ENCODE peak calls at places on chromosome 15, in ten cellular contexts. F is tibial nerve, B is body of pancreas, X is Peyer's patch, S is heart left ventricle, L is A549, A is stomach, U is H1, Z is K562, W is spleen. V is an unnamed sample. For H3K4me1, the result is how much of the 10 kb centered on the place peaks cover.

GRCh38 chr15:91126080-91126479 is 26.0 kb downstream of the SV2B start:
- DNase-seq in F (no peak), B (no peak), X (no peak), S (no peak), L (no peak), A (no peak), U (no peak), Z (no peak), W (no peak), V (no peak)

GRCh38 chr15:94324117-94324826 is 92.9 kb downstream of the MCTP2 start:
- DNase-seq in F (peak), B (peak), X (peak), S (peak), L (peak), A (peak), U (peak), Z (peak), W (no peak), V (peak)

GRCh38 chr15:80160570-80161156 is 7.9 kb downstream of the FAH start:
- DNase-seq in F (peak), B (no peak), X (peak), S (peak), L (peak), A (no peak), U (no peak), Z (peak), W (peak), V (no peak)

GRCh38 chr15:39250460-39251186 is 330.3 kb upstream of the THBS1 start:
- DNase-seq in F (no peak), B (no peak), X (no peak), S (no peak), L (no peak), A (no peak), U (no peak), Z (no peak), W (no peak), V (no peak)

GRCh38 chr15:84684092-84684491 is 26.1 kb upstream of the NMB start:
- DNase-seq in F (no peak), B (no peak), X (no peak), S (no peak), L (peak), A (no peak), U (no peak), Z (no peak), W (no peak), V (no peak)

GRCh38 chr15:85757939-85758654 is 36.6 kb downstream of the KLHL25 start:
- DNase-seq in F (no peak), B (no peak), X (no peak), S (no peak), L (no peak), A (no peak), U (no peak), Z (no peak), W (peak), V (no peak)

GRCh38 chr15:73746883-73747282 is 6.3 kb downstream of the INSYN1 start:
- DNase-seq in F (no peak), B (no peak), X (no peak), S (no peak), L (no peak), A (no peak), U (no peak), Z (no peak), W (no peak), V (no peak)

GRCh38 chr15:101139986-101140696 is 111.7 kb downstream of the CHSY1 start:
- DNase-seq in F (no peak), B (no peak), X (no peak), S (no peak), L (no peak), A (no peak), U (no peak), Z (no peak), W (peak), V (no peak)

GRCh38 chr15:35746121-35746520 is 200.2 kb upstream of the DPH6 start:
- DNase-seq in F (no peak), B (no peak), X (no peak), S (no peak), L (no peak), A (no peak), U (no peak), Z (no peak), W (no peak), V (no peak)

GRCh38 chr15:42576040-42576594 is 711 bp downstream of the STARD9 start:
- DNase-seq in F (no peak), B (no peak), X (no peak), S (no peak), L (no peak), A (no peak), U (no peak), Z (no peak), W (no peak), V (no peak)

GRCh38 chr15:78264304-78265136 is at the start of gene DNAJA4:
- DNase-seq in F (peak), B (peak), X (peak), S (peak), L (no peak), A (peak), U (no peak), Z (no peak), W (peak), V (peak)

GRCh38 chr15:32878342-32878741 is 160.5 kb downstream of the GREM1 start:
- DNase-seq in F (no peak), B (no peak), X (no peak), S (no peak), L (no peak), A (no peak), U (no peak), Z (no peak), W (no peak), V (no peak)

GRCh38 chr15:60350121-60350520 is 47.7 kb downstream of the ANXA2 start:
- DNase-seq in F (no peak), B (no peak), X (no peak), S (no peak), L (peak), A (no peak), U (no peak), Z (no peak), W (no peak), V (no peak)

GRCh38 chr15:60353245-60353940 is 44.4 kb downstream of the ANXA2 start:
- DNase-seq in F (no peak), B (no peak), X (no peak), S (no peak), L (peak), A (no peak), U (no peak), Z (no peak), W (no peak), V (no peak)

GRCh38 chr15:60355148-60355857 is 42.5 kb downstream of the ANXA2 start:
- DNase-seq in F (no peak), B (no peak), X (no peak), S (no peak), L (no peak), A (no peak), U (no peak), Z (no peak), W (no peak), V (no peak)

GRCh38 chr15:60351066-60351465 is 46.7 kb downstream of the ANXA2 start:
- DNase-seq in F (no peak), B (no peak), X (no peak), S (no peak), L (peak), A (no peak), U (no peak), Z (no peak), W (no peak), V (no peak)

DNA sequence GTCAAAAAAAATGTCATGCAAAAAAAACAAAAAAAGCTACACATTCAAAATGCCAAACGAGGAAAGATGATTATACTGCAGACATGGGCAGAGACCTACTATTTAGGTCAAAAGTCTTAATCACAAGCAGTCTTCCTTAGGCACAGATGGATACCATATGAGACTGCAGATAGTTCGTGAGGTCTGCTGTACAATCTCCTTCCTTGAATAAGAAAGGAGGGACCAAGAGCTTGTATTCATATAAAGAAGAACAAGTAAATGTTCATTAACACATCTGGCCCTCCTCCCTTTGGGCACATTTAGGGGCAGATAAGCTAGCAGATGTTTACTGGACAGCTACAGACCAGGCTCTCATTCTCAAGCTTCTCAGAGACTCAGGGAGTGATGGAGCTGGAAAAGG is 45.3 kb downstream of the ANXA2 start:
- DNase-seq in F (no peak), B (no peak), X (no peak), S (no peak), L (no peak), A (no peak), U (no peak), Z (no peak), W (no peak), V (no peak)
- TF ChIP-seq POLR2A in F (no peak), B (no peak), X (no peak), S (no peak), L (no peak), A (no peak), U (no peak), Z (no peak), W (no peak), V (no peak)

DNA sequence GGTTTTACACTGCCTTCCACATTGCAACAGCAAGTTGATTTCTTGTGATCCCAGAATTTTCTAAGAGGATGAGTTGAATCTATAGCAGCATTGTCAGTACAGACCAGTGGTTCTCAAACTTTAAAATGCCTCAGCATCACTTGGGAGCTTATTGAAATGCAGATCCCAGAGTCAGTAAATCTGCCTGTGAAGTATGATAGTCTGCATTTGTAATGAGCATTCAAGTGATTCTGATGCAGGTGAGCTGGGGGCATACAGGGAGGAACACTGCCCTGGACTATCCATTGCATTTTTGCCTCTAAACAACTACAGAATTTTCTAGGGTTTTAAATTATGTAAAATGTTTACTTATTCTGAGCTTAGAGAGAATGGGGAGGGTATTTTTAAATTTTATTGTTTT is 27.5 kb upstream of the PAQR5 start:
- DNase-seq in F (no peak), B (no peak), X (no peak), S (no peak), L (no peak), A (no peak), U (no peak), Z (no peak), W (no peak), V (no peak)
- H3K4me1 ChIP-seq in F (under half), B (under half), X (under half), S (under half), L (under half), A (under half), U (under half), Z (under half), W (under half), V (under half)

GRCh38 chr15:66590435-66590834 is 24.6 kb upstream of the LCTL start:
- DNase-seq in F (no peak), B (no peak), X (no peak), S (no peak), L (no peak), A (no peak), U (no peak), Z (no peak), W (no peak), V (no peak)
- H3K27ac ChIP-seq in F (no peak), B (no peak), X (no peak), S (no peak), L (no peak), A (no peak), U (no peak), Z (no peak), W (no peak), V (no peak)

GRCh38 chr15:68272797-68273271 is 4.7 kb upstream of the FEM1B start:
- DNase-seq in F (no peak), B (no peak), X (no peak), S (peak), L (peak), A (no peak), U (no peak), Z (no peak), W (no peak), V (peak)

GRCh38 chr15:68274184-68274848 is 3.2 kb upstream of the FEM1B start:
- DNase-seq in F (no peak), B (no peak), X (no peak), S (no peak), L (no peak), A (no peak), U (no peak), Z (no peak), W (no peak), V (no peak)

GRCh38 chr15:68275165-68275746 is 2.3 kb upstream of the FEM1B start:
- DNase-seq in F (no peak), B (no peak), X (no peak), S (no peak), L (peak), A (peak), U (no peak), Z (no peak), W (no peak), V (no peak)

GRCh38 chr15:68268405-68268804 is 9.1 kb upstream of the FEM1B start:
- DNase-seq in F (no peak), B (no peak), X (no peak), S (no peak), L (no peak), A (no peak), U (no peak), Z (no peak), W (no peak), V (no peak)

GRCh38 chr15:68271854-68272471 is 5.6 kb upstream of the FEM1B start:
- DNase-seq in F (no peak), B (no peak), X (no peak), S (no peak), L (peak), A (no peak), U (no peak), Z (no peak), W (no peak), V (peak)
- TF ChIP-seq POLR2A in F (no peak), B (peak), X (no peak), S (no peak), L (peak), A (no peak), U (no peak), Z (no peak), W (no peak), V (no peak)

DNA sequence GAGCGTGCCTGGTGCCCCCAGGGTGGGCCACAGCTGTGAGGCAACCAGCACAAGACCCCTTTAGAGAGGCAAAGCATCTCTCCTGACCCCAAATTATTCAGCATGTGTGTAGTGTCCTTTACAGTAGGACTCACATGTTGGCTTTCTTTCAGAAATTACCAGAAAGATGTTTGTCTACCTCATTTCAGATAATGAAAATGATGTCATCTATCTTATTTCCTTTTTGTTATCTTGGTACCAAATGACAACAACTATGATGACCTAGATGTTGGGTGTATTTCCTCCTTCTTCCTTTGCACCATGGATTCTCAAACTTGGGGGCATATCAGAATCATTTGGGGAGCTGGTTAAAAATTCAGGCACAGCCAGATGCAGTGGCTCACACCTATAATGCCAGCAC is 50.5 kb downstream of the DAPK2 start:
- DNase-seq in F (no peak), B (no peak), X (no peak), S (no peak), L (no peak), A (no peak), U (no peak), Z (no peak), W (no peak), V (no peak)
- H3K4me1 ChIP-seq in F (under half), B (under half), X (under half), S (under half), L (under half), A (half or more), U (under half), Z (under half), W (half or more), V (under half)